ENCODE peak calls at places on chromosomes 5 and 9, in five cellular contexts. U, E, H, S and T are unnamed samples.

GRCh38 chr9:11016081-11016480 is 403.3 kb upstream of the PTPRD start:
- DNase-seq in S (no peak), U (no peak), E (no peak), H (no peak), T (no peak)

GRCh38 chr9:108477538-108478006 is 378.2 kb downstream of the ACTL7B start:
- DNase-seq in H (no peak), E (peak; percentile 52), S (no peak), U (no peak), T (peak; percentile 71)

GRCh38 chr9:82299870-82300269 is 311.3 kb downstream of the SPATA31D1 start:
- DNase-seq in U (no peak), S (no peak), E (no peak), H (no peak), T (no peak)

GRCh38 chr9:115261656-115262081 is 143.7 kb upstream of the TNC start:
- DNase-seq in E (no peak), H (no peak), S (no peak), U (no peak), T (no peak)

GRCh38 chr5:137891849-137892248 is 2.6 kb downstream of the PKD2L2 start:
- DNase-seq in U (no peak), S (no peak), E (peak; percentile 8), H (no peak), T (no peak)

GRCh38 chr9:7320139-7320538 is 479.4 kb downstream of the DMAC1 start:
- DNase-seq in U (no peak), S (no peak), H (no peak), E (no peak), T (peak; percentile 8)

GRCh38 chr5:72624641-72625236 is 117.5 kb upstream of the ZNF366 start:
- DNase-seq in S (no peak), E (no peak), U (peak; percentile 75), H (no peak), T (no peak)

GRCh38 chr5:2739360-2740050 is 12.0 kb downstream of the IRX2 start:
- DNase-seq in U (peak; percentile 60), H (no peak), E (no peak), S (no peak), T (no peak)

GRCh38 chr5:133106761-133107572 is 55.2 kb downstream of the HSPA4 start:
- DNase-seq in H (no peak), U (no peak), S (no peak), E (no peak), T (no peak)

GRCh38 chr5:56200856-56201638 is 32.1 kb downstream of the ANKRD55 start:
- DNase-seq in U (no peak), S (peak; percentile 58), H (peak; percentile 81), E (peak; percentile 80), T (peak; percentile 64)

GRCh38 chr9:105979359-105979758 is 285.0 kb downstream of the TMEM38B start:
- DNase-seq in S (no peak), H (no peak), U (no peak), E (no peak), T (no peak)

GRCh38 chr5:57174128-57174849 is 430 bp downstream of the GPBP1 start:
- DNase-seq in H (peak; percentile 48), E (peak; percentile 51), S (no peak), U (no peak), T (peak; percentile 50)

GRCh38 chr9:31597977-31598376 is 786.5 kb upstream of the ACO1 start:
- DNase-seq in E (peak; percentile 7), U (no peak), H (no peak), S (no peak), T (no peak)

GRCh38 chr5:30894811-30895210 is 298.7 kb upstream of the CDH6 start:
- DNase-seq in E (no peak), H (no peak), S (no peak), U (no peak), T (no peak)

GRCh38 chr5:156824800-156825199 is 25.3 kb upstream of the PPP1R2B start:
- DNase-seq in U (no peak), S (peak; percentile 30), E (peak; percentile 3), H (no peak), T (no peak)
- H3K36me3 ChIP-seq in U (no peaks in the 10 kb centered on the region), S (no peaks in the 10 kb centered on the region), E (no peaks in the 10 kb centered on the region), H (no peaks in the 10 kb centered on the region), T (no peaks in the 10 kb centered on the region)

GRCh38 chr5:40134883-40135520 is 544.7 kb upstream of the PTGER4 start:
- DNase-seq in S (no peak), U (no peak), E (no peak), H (no peak), T (no peak)
- H3K36me3 ChIP-seq in S (no peaks in the 10 kb centered on the region), U (no peaks in the 10 kb centered on the region), E (no peaks in the 10 kb centered on the region), H (no peaks in the 10 kb centered on the region), T (no peaks in the 10 kb centered on the region)

GRCh38 chr5:134223406-134224251 is 2.2 kb downstream of the PPP2CA start:
- DNase-seq in U (no peak), E (peak; percentile 37), S (no peak), H (no peak), T (no peak)
- H3K36me3 ChIP-seq in U (no peaks in the 10 kb centered on the region), E (no peaks in the 10 kb centered on the region), S (no peaks in the 10 kb centered on the region), H (no peaks in the 10 kb centered on the region), T (no peaks in the 10 kb centered on the region)

GRCh38 chr5:172361566-172362238 is 78.1 kb upstream of the UBTD2 start:
- DNase-seq in H (no peak), S (no peak), U (peak; percentile 92), E (no peak), T (no peak)

GRCh38 chr5:172356527-172356926 is 73.0 kb upstream of the UBTD2 start:
- DNase-seq in S (no peak), H (no peak), U (no peak), E (no peak), T (no peak)

GRCh38 chr5:172356047-172356446 is 72.5 kb upstream of the UBTD2 start:
- DNase-seq in E (no peak), U (no peak), S (no peak), H (no peak), T (no peak)

GRCh38 chr5:172362755-172363154 is 79.2 kb upstream of the UBTD2 start:
- DNase-seq in E (no peak), U (no peak), H (no peak), S (no peak), T (no peak)

DNA sequence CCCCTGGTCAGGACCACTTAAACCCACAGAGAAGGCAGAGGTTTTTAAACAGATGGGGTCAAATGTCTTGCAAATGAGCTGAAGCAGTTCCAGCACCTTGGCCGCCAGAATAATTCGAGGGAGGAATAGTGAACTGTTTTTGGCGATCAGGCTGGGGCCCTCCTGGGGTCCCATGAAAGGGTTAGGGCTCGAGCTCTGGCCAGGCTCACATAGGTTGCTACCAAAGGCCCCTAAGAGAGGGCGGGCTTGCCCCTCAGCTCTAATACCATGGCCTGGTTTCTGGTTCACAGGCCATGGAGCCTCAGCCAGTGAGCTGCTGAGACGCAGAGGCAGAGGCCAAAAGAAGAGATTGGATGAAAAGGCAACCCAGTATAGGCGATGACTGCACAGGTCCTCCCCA is 74.8 kb upstream of the UBTD2 start:
- DNase-seq in E (no peak), U (no peak), H (no peak), S (no peak), T (no peak)
- H3K36me3 ChIP-seq in E (no peaks in the 10 kb centered on the region), U (peaks cover 46% of the 10 kb centered on the region), H (no peaks in the 10 kb centered on the region), S (no peaks in the 10 kb centered on the region), T (no peaks in the 10 kb centered on the region)